ENCODE peak calls at places on chromosomes 2 and 18, in nine cellular contexts. T is transverse colon, L is spleen, Z is sigmoid colon, N is endothelial cell of umbilical vein, I is breast epithelium, P is GM12891, B is GM12878, Y is HCT116. R is an unnamed sample.
A peak's percentile ranks its signal among the peaks of the same experiment; 100 is the strongest.

GRCh38 chr18:48385595-48385994 is 23.6 kb downstream of the ZBTB7C start:
- DNase-seq in N (no peak), L (no peak), P (no peak), Z (no peak), T (no peak), Y (no peak), B (no peak), I (no peak), R (no peak)

GRCh38 chr18:11955299-11956029 is 25.8 kb upstream of the IMPA2 start:
- DNase-seq in P (no peak), T (peak; percentile 28), Z (peak; percentile 89), L (no peak), Y (no peak), N (peak; percentile 87), B (no peak), I (no peak), R (no peak)

GRCh38 chr2:120743657-120744056 is 8.0 kb downstream of the GLI2 start:
- DNase-seq in Z (no peak), B (no peak), L (no peak), T (no peak), I (no peak), N (no peak), Y (no peak), P (no peak), R (no peak)

GRCh38 chr2:65604246-65604645 is 171.8 kb upstream of the SPRED2 start:
- DNase-seq in L (no peak), Y (no peak), Z (no peak), N (no peak), P (no peak), I (no peak), T (no peak), B (no peak), R (no peak)

GRCh38 chr18:63994783-63995399 is 25.0 kb downstream of the SERPINB8 start:
- DNase-seq in I (no peak), Y (peak; percentile 22), L (no peak), T (peak; percentile 40), N (peak; percentile 51), P (no peak), Z (peak; percentile 69), B (no peak), R (no peak)

GRCh38 chr2:240786871-240787311 is 33.1 kb downstream of the KIF1A start:
- DNase-seq in N (no peak), T (no peak), Z (peak; percentile 49), P (no peak), L (peak; percentile 54), Y (no peak), B (no peak), I (no peak), R (no peak)

GRCh38 chr2:98835831-98836385 is 100.1 kb downstream of the CRACDL start:
- DNase-seq in B (peak; percentile 4), P (no peak), Y (no peak), Z (no peak), I (no peak), T (no peak), N (no peak), L (no peak), R (no peak)

GRCh38 chr18:7590800-7591560 is 23.9 kb downstream of the PTPRM start:
- DNase-seq in B (no peak), P (no peak), Y (no peak), Z (no peak), L (no peak), T (no peak), N (no peak), I (no peak), R (no peak)

GRCh38 chr18:34514238-34514637 is 195.9 kb upstream of the DTNA start:
- DNase-seq in I (no peak), L (no peak), Z (no peak), B (no peak), N (peak; percentile 21), Y (no peak), T (no peak), P (no peak), R (no peak)

GRCh38 chr2:108412995-108413726 is 35.4 kb downstream of the SULT1C4 start:
- DNase-seq in B (no peak), T (no peak), N (no peak), Z (no peak), P (no peak), I (peak; percentile 67), L (no peak), Y (peak; percentile 4), R (no peak)

GRCh38 chr2:72425996-72426395 is 278.3 kb upstream of the CYP26B1 start:
- DNase-seq in B (no peak), L (no peak), Z (no peak), P (no peak), Y (no peak), I (no peak), T (no peak), N (no peak), R (no peak)

GRCh38 chr2:12106440-12107080 is 360.1 kb downstream of the LPIN1 start:
- DNase-seq in B (no peak), P (no peak), L (no peak), Y (no peak), I (no peak), Z (peak; percentile 87), N (peak; percentile 40), T (peak; percentile 38), R (no peak)

GRCh38 chr2:190197143-190197720 is 122.4 kb downstream of the HIBCH start:
- DNase-seq in Z (no peak), P (no peak), Y (no peak), L (no peak), T (no peak), I (no peak), B (no peak), N (no peak), R (no peak)
- TF ChIP-seq POLR2A in Z (no peak), P (no peak), Y (no peak), L (no peak), T (no peak), I (no peak), B (no peak), N (no peak), R (no peak)

DNA sequence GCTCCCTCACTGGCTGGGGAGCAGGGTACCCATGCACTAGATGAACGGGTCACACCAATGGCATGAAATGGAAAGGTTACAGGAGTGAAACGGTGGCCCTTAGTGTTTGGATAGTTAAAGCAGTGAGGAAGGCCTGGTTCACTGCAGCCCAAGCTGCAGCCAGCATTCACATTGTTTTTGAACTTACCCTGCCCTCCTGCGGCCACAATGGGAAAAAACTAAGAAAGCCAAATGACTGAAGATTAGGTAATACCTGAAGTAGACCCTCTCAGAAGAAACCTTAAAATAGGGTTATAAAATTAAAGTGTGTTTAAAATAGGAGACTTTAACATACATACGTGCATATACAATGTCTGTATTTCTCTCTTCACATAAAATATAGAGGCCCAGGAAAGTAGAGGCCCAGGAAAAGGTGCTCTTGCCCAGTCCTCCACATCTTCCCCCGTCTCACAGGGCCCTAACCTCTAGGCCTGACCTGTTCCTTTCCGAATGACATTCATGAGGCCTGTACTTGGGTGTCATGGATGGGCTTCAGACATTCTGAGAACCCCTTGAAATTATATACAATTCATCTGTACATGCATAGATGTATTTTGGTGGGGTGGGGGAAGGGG is 33.3 kb downstream of the DOK1 start:
- DNase-seq in B (no peak), L (no peak), T (peak; percentile 65), I (peak; percentile 63), N (peak; percentile 73), P (no peak), Z (peak; percentile 84), Y (peak; percentile 8), R (peak; percentile 43)
- TF ChIP-seq POLR2AphosphoS5 in B (no peak), L (peak; percentile 57), T (no peak), I (no peak), N (no peak), P (no peak), Z (peak; percentile 28), Y (no peak), R (no peak)

DNA sequence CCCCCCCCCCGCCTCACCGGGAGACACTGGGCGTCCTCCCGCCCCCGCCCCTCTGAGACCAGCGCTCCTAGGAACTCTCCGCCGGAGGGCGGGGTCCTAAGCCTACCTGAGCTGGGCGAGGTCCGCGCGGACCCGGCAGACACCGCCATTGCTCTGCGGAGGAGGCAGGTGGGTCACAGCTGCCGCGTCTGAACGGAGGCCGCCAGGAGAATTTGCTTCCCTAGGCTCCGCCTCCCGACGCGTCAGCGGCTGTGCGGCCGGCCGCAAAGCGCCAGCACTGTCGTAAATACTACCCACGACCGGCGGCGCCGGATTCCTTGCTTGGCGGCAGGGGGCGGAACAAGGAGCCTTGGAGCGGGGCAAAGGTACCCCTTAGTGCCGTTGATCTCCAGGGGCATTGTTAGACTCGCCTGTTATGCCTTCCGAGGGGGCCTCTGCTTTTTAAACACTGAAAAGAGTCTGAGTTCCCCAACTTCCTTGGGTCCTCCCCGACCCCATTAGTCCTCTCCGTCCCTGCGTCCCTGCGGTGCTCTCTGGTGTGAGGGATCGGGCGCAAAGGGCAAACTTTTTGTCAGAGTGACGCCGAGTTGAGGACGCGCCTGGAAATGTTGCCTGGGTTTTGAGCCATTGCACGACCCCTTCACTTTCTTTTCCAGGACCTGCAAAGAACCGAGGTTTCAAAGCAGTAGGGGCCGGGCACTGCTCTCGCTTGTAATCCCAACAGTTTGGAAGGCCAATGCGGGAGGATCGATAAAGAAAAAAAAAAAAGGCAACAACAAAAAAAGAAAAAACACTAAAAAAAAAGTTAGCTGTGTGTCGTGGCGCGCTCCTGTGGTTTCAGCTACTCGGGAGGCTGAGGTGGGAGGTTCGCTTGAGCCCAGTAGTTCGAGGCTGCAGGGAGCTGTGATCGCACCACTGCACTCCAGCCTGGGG is at the start of gene GGCX:
- DNase-seq in N (peak; percentile 96), L (peak; percentile 99), I (peak; percentile 94), Z (peak; percentile 97), B (peak; percentile 73), P (peak; percentile 88), Y (peak; percentile 87), T (peak; percentile 97), R (peak; percentile 91)
- TF ChIP-seq POLR2A in N (peak; percentile 95), L (peak; percentile 84), I (peak; percentile 86), Z (peak; percentile 83), B (peak; percentile 97), P (peak; percentile 93), Y (peak; percentile 96), T (peak; percentile 93), R (peak; percentile 96)

GRCh38 chr2:55111570-55112228 is 61.4 kb upstream of the RTN4 start:
- DNase-seq in T (peak; percentile 54), B (no peak), N (peak; percentile 49), I (no peak), P (no peak), L (peak; percentile 80), Y (peak; percentile 74), Z (peak; percentile 92), R (no peak)
- TF ChIP-seq POLR2AphosphoS5 in T (peak; percentile 30), B (no peak), N (no peak), I (peak; percentile 67), P (no peak), L (peak; percentile 48), Y (peak; percentile 53), Z (peak; percentile 21), R (no peak)

R was measured in GM12892.